ENCODE peak calls at places on chromosomes 4 and X, in nine cellular contexts. Y is choroid plexus epithelial cell, X is GM12865, W is foreskin fibroblast, T is AG09309, C is epithelial cell of esophagus, G is right lobe of liver, A is PC-3, R is heart right ventricle. F is an unnamed sample.
A peak's percentile ranks its signal among the peaks of the same experiment; 100 is the strongest.

GRCh38 chr4:73653695-73654106 is 33.5 kb upstream of the RASSF6 start:
- DNase-seq in T (no peak), R (no peak), A (peak; percentile 90), C (peak; percentile 64), G (peak; percentile 59), X (peak; percentile 65), W (peak; percentile 24), Y (peak; percentile 78), F (peak; percentile 90)

GRCh38 chrX:56530011-56530410 is 33.4 kb upstream of the UBQLN2 start:
- DNase-seq in A (no peak), W (no peak), T (no peak), R (no peak), G (no peak), C (no peak), X (no peak), Y (no peak), F (no peak)

GRCh38 chr4:102541708-102542107 is 40.5 kb downstream of the NFKB1 start:
- DNase-seq in R (no peak), G (no peak), T (no peak), Y (no peak), A (no peak), X (peak; percentile 33), C (peak; percentile 46), W (no peak), F (no peak)

GRCh38 chrX:119708936-119709335 is 16.0 kb upstream of the SEPTIN6 start:
- DNase-seq in Y (peak; percentile 43), W (peak; percentile 32), X (no peak), T (no peak), C (no peak), R (no peak), G (no peak), A (no peak), F (no peak)

GRCh38 chr4:137417676-137418075 is 114.6 kb downstream of the PCDH18 start:
- DNase-seq in W (peak; percentile 32), X (no peak), R (no peak), G (no peak), C (no peak), T (no peak), Y (peak; percentile 48), A (no peak), F (no peak)

GRCh38 chr4:165810726-165811125 is 62.3 kb upstream of the TLL1 start:
- DNase-seq in A (peak; percentile 26), C (no peak), X (no peak), R (no peak), Y (peak; percentile 16), W (peak; percentile 2), G (no peak), T (no peak), F (no peak)

GRCh38 chrX:77493677-77494553 is 46.7 kb downstream of the FGF16 start:
- DNase-seq in G (no peak), T (peak; percentile 10), R (no peak), A (peak; percentile 66), W (peak; percentile 82), C (peak; percentile 49), X (no peak), Y (peak; percentile 88), F (no peak)

GRCh38 chr4:2436761-2437474 is 18.2 kb downstream of the CFAP99 start:
- DNase-seq in Y (no peak), T (no peak), R (no peak), A (no peak), C (no peak), G (no peak), X (no peak), W (no peak), F (no peak)

GRCh38 chrX:155888139-155888538 is 7.0 kb downstream of the VAMP7 start:
- DNase-seq in R (no peak), A (peak; percentile 75), Y (peak; percentile 78), X (no peak), G (no peak), W (peak; percentile 56), C (peak; percentile 71), T (peak; percentile 48), F (no peak)

GRCh38 chrX:19107035-19107434 is 15.2 kb downstream of the ADGRG2 start:
- DNase-seq in Y (no peak), W (no peak), X (no peak), T (no peak), G (no peak), C (no peak), A (no peak), R (no peak), F (no peak)
- H3K4me3 ChIP-seq in Y (no peak overlapping the region), W (no peak overlapping the region), X (no peak overlapping the region), T (no peak overlapping the region), G (no peak overlapping the region), C (no peak overlapping the region), A (no peak overlapping the region), R (no peak overlapping the region), F (no peak overlapping the region)

GRCh38 chrX:11111947-11112346 is 815 bp downstream of the HCCS start:
- DNase-seq in G (no peak), C (no peak), T (no peak), X (no peak), R (no peak), Y (no peak), A (no peak), W (no peak), F (no peak)

GRCh38 chrX:11111038-11111851 is at the start of gene HCCS:
- DNase-seq in T (no peak), C (peak; percentile 83), X (peak; percentile 90), A (peak; percentile 87), W (peak; percentile 78), R (peak; percentile 87), Y (peak; percentile 78), G (peak; percentile 82), F (peak; percentile 85)

GRCh38 chrX:11109968-11110367 is 1.2 kb upstream of the HCCS start:
- DNase-seq in W (no peak), Y (no peak), T (no peak), R (no peak), G (no peak), C (no peak), A (no peak), X (no peak), F (no peak)

GRCh38 chrX:11117751-11118150 is 6.6 kb downstream of the HCCS start:
- DNase-seq in W (no peak), R (no peak), G (no peak), A (no peak), Y (no peak), T (no peak), X (no peak), C (no peak), F (no peak)

DNA sequence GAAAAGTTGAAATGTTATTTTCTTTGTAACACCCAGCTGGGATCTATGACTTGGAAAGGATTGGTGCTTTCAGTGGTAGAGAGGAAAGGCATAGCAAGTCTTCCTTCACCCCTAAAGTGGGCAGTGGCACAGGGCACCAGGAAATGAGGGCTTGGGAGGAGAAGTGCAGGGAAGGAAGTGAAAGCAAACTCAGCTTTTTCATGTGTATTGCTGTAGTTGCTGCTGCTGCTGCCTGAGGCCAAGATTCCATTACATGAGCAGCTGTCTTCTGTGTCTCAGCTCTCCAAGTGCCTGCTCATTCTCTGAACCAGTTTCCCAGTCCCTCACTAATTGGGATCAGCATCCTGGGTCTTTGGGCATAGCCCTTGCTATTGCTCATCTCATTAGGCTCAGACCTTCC is 2.6 kb downstream of the HCCS start:
- DNase-seq in A (no peak), W (no peak), R (no peak), T (no peak), C (peak; percentile 42), X (peak; percentile 26), G (no peak), Y (peak; percentile 49), F (no peak)
- H3K4me3 ChIP-seq in A (no peak overlapping the region), W (no peak overlapping the region), R (no peak overlapping the region), T (no peak overlapping the region), C (no peak overlapping the region), X (no peak overlapping the region), G (no peak overlapping the region), Y (no peak overlapping the region), F (no peak overlapping the region)

GRCh38 chr4:79872738-79873137 is 200.3 kb downstream of the ANTXR2 start:
- DNase-seq in Y (no peak), A (peak; percentile 53), T (no peak), W (no peak), G (no peak), R (no peak), X (no peak), C (no peak), F (no peak)

GRCh38 chr4:79877511-79877910 is 195.5 kb downstream of the ANTXR2 start:
- DNase-seq in Y (no peak), G (no peak), T (no peak), W (no peak), A (no peak), R (no peak), X (no peak), C (no peak), F (no peak)

GRCh38 chr4:79869597-79870336 is 203.3 kb downstream of the ANTXR2 start:
- DNase-seq in W (no peak), Y (no peak), A (no peak), T (no peak), R (no peak), G (no peak), X (no peak), C (no peak), F (no peak)

GRCh38 chr4:79874197-79874596 is 198.8 kb downstream of the ANTXR2 start:
- DNase-seq in Y (no peak), W (no peak), X (no peak), R (no peak), G (no peak), A (no peak), C (no peak), T (no peak), F (no peak)

GRCh38 chr4:79875500-79875899 is 197.5 kb downstream of the ANTXR2 start:
- DNase-seq in R (no peak), W (no peak), T (no peak), G (no peak), C (no peak), Y (no peak), X (no peak), A (no peak), F (no peak)
- H3K4me3 ChIP-seq in R (no peak overlapping the region), W (no peak overlapping the region), T (no peak overlapping the region), G (no peak overlapping the region), C (no peak overlapping the region), Y (no peak overlapping the region), X (no peak overlapping the region), A (no peak overlapping the region), F (no peak overlapping the region)

GRCh38 chr4:26858947-26859401 is 1.7 kb upstream of the STIM2 start:
- DNase-seq in G (no peak), Y (no peak), W (no peak), R (no peak), T (no peak), X (no peak), A (no peak), C (peak; percentile 41), F (no peak)
- H3K4me3 ChIP-seq in G (no peak overlapping the region), Y (peak overlapping the region; percentile 3), W (peak overlapping the region; percentile 6), R (no peak overlapping the region), T (no peak overlapping the region), X (peak overlapping the region; percentile 98), A (peak overlapping the region; percentile 80), C (peak overlapping the region; percentile 60), F (no peak overlapping the region)

DNA sequence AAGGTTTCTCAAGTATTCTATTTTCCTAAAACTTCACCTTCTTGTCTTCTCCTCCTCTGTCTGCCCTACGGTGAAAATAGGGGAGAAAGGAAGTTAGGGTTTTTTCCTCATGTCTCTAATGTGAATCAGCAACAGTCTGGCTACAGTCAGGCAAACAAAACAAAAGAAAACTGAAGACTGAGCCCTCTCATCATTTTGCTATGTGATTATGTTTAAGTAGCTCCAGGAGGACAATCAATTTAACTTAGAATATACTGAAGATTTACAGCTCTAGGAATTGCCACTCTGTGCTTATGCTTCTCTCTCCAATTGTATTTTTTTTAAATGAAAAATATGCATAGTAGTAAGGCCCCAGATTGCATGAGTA is 316.2 kb downstream of the GPAT3 start:
- DNase-seq in A (peak; percentile 65), W (peak; percentile 67), C (peak; percentile 87), T (peak; percentile 23), R (no peak), Y (peak; percentile 61), X (no peak), G (no peak), F (no peak)
- H3K4me3 ChIP-seq in A (no peak overlapping the region), W (no peak overlapping the region), C (no peak overlapping the region), T (no peak overlapping the region), R (no peak overlapping the region), Y (no peak overlapping the region), X (no peak overlapping the region), G (no peak overlapping the region), F (no peak overlapping the region)

F was measured in body of pancreas.